ENCODE peak calls at places on chromosomes 6 and 20, in seven cellular contexts. Q is A549; S is HepG2; W is esophagus squamous epithelium; U is CD4-positive, alpha-beta T cell; R is heart left ventricle; K is CD8-positive, alpha-beta memory T cell. G is an unnamed sample.
A peak's percentile ranks its signal among the peaks of the same experiment; 100 is the strongest.

GRCh38 chr6:109242923-109243322 is 139.3 kb downstream of the CD164 start:
- DNase-seq in K (no peak), R (no peak), U (no peak), W (no peak), Q (no peak), S (no peak), G (no peak)

GRCh38 chr20:44247676-44248419 is 740 bp downstream of the GDAP1L1 start:
- DNase-seq in Q (peak; percentile 56), U (no peak), K (no peak), W (no peak), S (peak; percentile 80), R (no peak), G (no peak)

GRCh38 chr20:59400666-59401065 is 100.3 kb downstream of the EDN3 start:
- DNase-seq in U (no peak), Q (no peak), S (no peak), K (no peak), W (no peak), R (no peak), G (no peak)

GRCh38 chr6:45187841-45188240 is 140.3 kb upstream of the RUNX2 start:
- DNase-seq in R (no peak), Q (no peak), W (no peak), U (no peak), S (peak; percentile 25), K (no peak), G (peak; percentile 60)

GRCh38 chr20:59628171-59628570 is 23.8 kb downstream of the PHACTR3 start:
- DNase-seq in Q (no peak), W (no peak), U (no peak), K (no peak), R (no peak), S (no peak), G (no peak)

GRCh38 chr20:53917145-53918009 is 153.0 kb downstream of the BCAS1 start:
- DNase-seq in W (no peak), U (no peak), K (no peak), R (peak; percentile 58), S (no peak), Q (no peak), G (no peak)

GRCh38 chr6:38259736-38260135 is 380.0 kb downstream of the BTBD9 start:
- DNase-seq in U (no peak), K (no peak), Q (no peak), S (no peak), W (no peak), R (no peak), G (no peak)

GRCh38 chr6:146200136-146200708 is 171.4 kb downstream of the GRM1 start:
- DNase-seq in K (no peak), S (no peak), U (no peak), R (no peak), Q (no peak), W (no peak), G (no peak)

GRCh38 chr20:64041781-64042771 is 6.1 kb downstream of the C20orf204 start:
- DNase-seq in W (no peak), S (no peak), U (no peak), Q (no peak), R (no peak), K (no peak), G (no peak)

GRCh38 chr20:57592263-57593092 is 27.7 kb downstream of the ZBP1 start:
- DNase-seq in S (no peak), U (no peak), R (no peak), K (no peak), W (no peak), Q (no peak), G (no peak)

GRCh38 chr6:84048588-84048987 is 15.0 kb downstream of the MRAP2 start:
- DNase-seq in K (no peak), R (no peak), Q (no peak), S (no peak), W (no peak), U (no peak), G (no peak)

GRCh38 chr20:47032969-47033578 is 138.4 kb downstream of the EYA2 start:
- DNase-seq in R (no peak), Q (no peak), U (no peak), K (no peak), S (peak; percentile 45), W (no peak), G (no peak)

GRCh38 chr6:14784596-14785360 is 461.1 kb upstream of the JARID2 start:
- DNase-seq in R (no peak), Q (no peak), S (no peak), U (no peak), K (no peak), W (no peak), G (no peak)

GRCh38 chr6:83847179-83847578 is 6.0 kb upstream of the RIPPLY2 start:
- DNase-seq in W (no peak), K (no peak), U (no peak), R (no peak), Q (no peak), S (no peak), G (no peak)

GRCh38 chr6:56708810-56709597 is 66.3 kb upstream of the DST start:
- DNase-seq in S (peak; percentile 66), Q (no peak), K (no peak), W (no peak), U (no peak), R (no peak), G (no peak)

GRCh38 chr20:8388146-8388545 is 256.1 kb downstream of the PLCB1 start:
- DNase-seq in W (no peak), S (no peak), K (no peak), R (no peak), U (no peak), Q (no peak), G (no peak)

GRCh38 chr20:14012671-14013070 is 17.4 kb downstream of the MACROD2 start:
- DNase-seq in R (no peak), W (no peak), U (no peak), Q (no peak), K (no peak), S (no peak), G (no peak)

GRCh38 chr6:43840490-43841218 is 70.6 kb downstream of the VEGFA start:
- DNase-seq in Q (no peak), S (no peak), R (no peak), W (no peak), U (no peak), K (no peak), G (no peak)

GRCh38 chr6:38750968-38751615 is 36.0 kb downstream of the DNAH8 start:
- DNase-seq in R (no peak), U (no peak), Q (no peak), K (no peak), W (no peak), S (no peak), G (peak; percentile 75)

GRCh38 chr6:30091577-30092381 is 16.2 kb upstream of the RNF39 start:
- DNase-seq in U (no peak), R (no peak), W (no peak), Q (no peak), S (peak; percentile 30), K (no peak), G (no peak)

GRCh38 chr6:119602215-119603178 is 252.9 kb upstream of the MAN1A1 start:
- DNase-seq in K (no peak), U (no peak), R (no peak), Q (no peak), W (no peak), S (no peak), G (no peak)

GRCh38 chr20:49690899-49691620 is 22.6 kb downstream of the B4GALT5 start:
- DNase-seq in U (no peak), W (no peak), R (no peak), Q (no peak), K (no peak), S (peak; percentile 96), G (no peak)

GRCh38 chr20:34177060-34177459 is 64.2 kb upstream of the ASIP start:
- DNase-seq in U (no peak), R (no peak), S (no peak), K (no peak), Q (no peak), W (no peak), G (no peak)

GRCh38 chr6:16511048-16511660 is 250.1 kb downstream of the ATXN1 start:
- DNase-seq in Q (peak; percentile 12), R (no peak), S (peak; percentile 44), W (no peak), U (no peak), K (no peak), G (no peak)

GRCh38 chr6:1077822-1078221 is 234.1 kb upstream of the FOXQ1 start:
- DNase-seq in Q (no peak), R (no peak), S (no peak), W (no peak), K (no peak), U (no peak), G (no peak)

GRCh38 chr6:1079525-1079924 is 232.4 kb upstream of the FOXQ1 start:
- DNase-seq in R (no peak), K (no peak), U (no peak), Q (no peak), S (no peak), W (no peak), G (no peak)

GRCh38 chr6:1082040-1082935 is 229.6 kb upstream of the FOXQ1 start:
- DNase-seq in S (no peak), W (no peak), Q (no peak), K (no peak), U (no peak), R (no peak), G (peak; percentile 77)

GRCh38 chr6:1080453-1081328 is 231.2 kb upstream of the FOXQ1 start:
- DNase-seq in R (no peak), K (no peak), W (no peak), Q (no peak), S (no peak), U (no peak), G (no peak)

GRCh38 chr6:1081566-1081965 is 230.3 kb upstream of the FOXQ1 start:
- DNase-seq in Q (no peak), K (no peak), W (no peak), U (no peak), S (no peak), R (no peak), G (no peak)
- H3K27ac ChIP-seq in Q (no peak overlapping the region), K (no peak overlapping the region), W (peak overlapping the region; percentile 59), U (no peak overlapping the region), S (no peak overlapping the region), R (no peak overlapping the region), G (peak overlapping the region; percentile 69)

GRCh38 chr6:10555625-10556309 is 34.6 kb downstream of the GCNT2 start:
- DNase-seq in K (no peak), R (peak; percentile 70), S (no peak), Q (no peak), U (no peak), W (no peak), G (peak; percentile 8)
- H3K27ac ChIP-seq in K (no peak overlapping the region), R (peak overlapping the region; percentile 76), S (no peak overlapping the region), Q (no peak overlapping the region), U (no peak overlapping the region), W (peak overlapping the region; percentile 81), G (no peak overlapping the region)

DNA sequence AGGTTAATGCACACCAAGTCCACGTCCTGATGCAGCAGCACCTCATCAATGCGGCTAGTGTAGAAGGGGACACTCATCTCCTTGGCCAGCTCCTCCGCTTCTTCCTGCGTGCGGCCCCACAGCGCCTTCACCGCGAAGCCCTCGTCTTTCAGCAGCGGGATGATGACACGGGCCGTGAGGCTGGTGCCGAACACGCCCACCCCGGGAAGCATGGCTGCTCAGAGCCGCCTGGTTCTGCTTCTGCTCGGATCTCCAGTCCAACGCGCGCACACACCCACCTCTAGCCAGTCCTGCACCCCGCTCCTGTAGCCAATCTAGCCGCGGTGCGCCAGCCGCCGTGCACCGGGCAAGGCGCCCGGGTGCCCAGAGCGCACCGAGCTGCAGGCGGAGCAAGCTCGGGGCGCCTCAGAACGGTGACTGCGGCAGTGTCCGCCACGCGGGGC is 700 bp downstream of the GFOD1 start:
- DNase-seq in R (peak; percentile 60), S (peak; percentile 24), U (peak; percentile 59), W (peak; percentile 9), K (peak; percentile 37), Q (peak; percentile 53), G (no peak)
- H3K27ac ChIP-seq in R (peak overlapping the region; percentile 96), S (no peak overlapping the region), U (no peak overlapping the region), W (peak overlapping the region; percentile 99), K (peak overlapping the region; percentile 67), Q (peak overlapping the region; percentile 95), G (peak overlapping the region; percentile 80)

GRCh38 chr6:31760790-31761189 is 1.7 kb upstream of the SAPCD1 start:
- DNase-seq in S (no peak), Q (no peak), W (no peak), K (no peak), R (no peak), U (no peak), G (no peak)
- H3K27ac ChIP-seq in S (no peak overlapping the region), Q (no peak overlapping the region), W (no peak overlapping the region), K (no peak overlapping the region), R (no peak overlapping the region), U (no peak overlapping the region), G (no peak overlapping the region)

G was measured in epithelial cell of prostate.